ENCODE peak calls at places on chromosome 5, in four cellular contexts. One of them, this sample, is unnamed.

GRCh38 chr5:141969783-141970741 is 1.2 kb downstream of the RNF14 start:
- DNase-seq in K562: peak
- DNase-seq in AG08395: peak
- DNase-seq in stromal cell of bone marrow: no peak
- DNase-seq in this sample: peak

GRCh38 chr5:120463991-120464626 is at the start of gene PRR16:
- DNase-seq in AG08395: peak
- DNase-seq in K562: peak
- DNase-seq in stromal cell of bone marrow: peak
- DNase-seq in this sample: peak

GRCh38 chr5:176440932-176441706 is 7.1 kb upstream of the FAF2 start:
- DNase-seq in stromal cell of bone marrow: no peak
- DNase-seq in AG08395: no peak
- DNase-seq in K562: peak
- DNase-seq in this sample: no peak

GRCh38 chr5:33237471-33237870 is 203.3 kb upstream of the TARS1 start:
- DNase-seq in stromal cell of bone marrow: no peak
- DNase-seq in AG08395: no peak
- DNase-seq in K562: no peak
- DNase-seq in this sample: no peak

GRCh38 chr5:98602534-98603112 is 170.8 kb upstream of the RGMB start:
- DNase-seq in K562: no peak
- DNase-seq in AG08395: no peak
- DNase-seq in stromal cell of bone marrow: no peak
- DNase-seq in this sample: no peak

GRCh38 chr5:159909126-159909525 is 7.2 kb upstream of the ADRA1B start:
- DNase-seq in K562: no peak
- DNase-seq in stromal cell of bone marrow: no peak
- DNase-seq in AG08395: no peak
- DNase-seq in this sample: no peak

GRCh38 chr5:170701321-170701720 is 82.2 kb upstream of the GABRP start:
- DNase-seq in stromal cell of bone marrow: no peak
- DNase-seq in K562: no peak
- DNase-seq in AG08395: no peak
- DNase-seq in this sample: no peak

GRCh38 chr5:133409210-133409674 is 203.1 kb downstream of the FSTL4 start:
- DNase-seq in AG08395: no peak
- DNase-seq in K562: no peak
- DNase-seq in stromal cell of bone marrow: no peak
- DNase-seq in this sample: no peak

GRCh38 chr5:108560581-108560980 is 178.7 kb upstream of the FBXL17 start:
- DNase-seq in K562: no peak
- DNase-seq in stromal cell of bone marrow: peak
- DNase-seq in AG08395: peak
- DNase-seq in this sample: no peak